ENCODE peak calls at places on chromosomes 1 and 21, in eight cellular contexts. I is left ventricle myocardium inferior, S is tibial nerve, G is PC-3, R is caudate nucleus, U is PC-9, O is tibial artery, N is RWPE1. B is an unnamed sample.

GRCh38 chr1:66330711-66331110 is 203.2 kb upstream of the SGIP1 start:
- DNase-seq in I (no peak), S (no peak), G (peak), R (no peak), U (no peak), O (no peak), N (no peak), B (no peak)

GRCh38 chr1:51567653-51568052 is 48.6 kb upstream of the EPS15 start:
- DNase-seq in I (no peak), S (no peak), G (peak), R (no peak), U (peak), O (peak), N (peak), B (no peak)

GRCh38 chr1:18532390-18533170 is 51.9 kb downstream of the KLHDC7A start:
- DNase-seq in I (no peak), S (no peak), G (no peak), R (no peak), U (no peak), O (no peak), N (no peak), B (no peak)

GRCh38 chr1:187844313-187844712 is 1015.6 kb downstream of the PLA2G4A start:
- DNase-seq in I (no peak), S (no peak), G (peak), R (no peak), U (no peak), O (no peak), N (no peak), B (no peak)

GRCh38 chr1:71068325-71069240 is 12.3 kb downstream of the ZRANB2 start:
- DNase-seq in I (no peak), S (no peak), G (no peak), R (no peak), U (no peak), O (no peak), N (no peak), B (no peak)

GRCh38 chr21:38743772-38744529 is 61.8 kb upstream of the ETS2 start:
- DNase-seq in I (peak), S (no peak), G (no peak), R (no peak), U (no peak), O (no peak), N (no peak), B (no peak)

GRCh38 chr1:162596514-162597170 is 35.1 kb downstream of the UAP1 start:
- DNase-seq in I (no peak), S (no peak), G (no peak), R (no peak), U (no peak), O (no peak), N (no peak), B (no peak)

GRCh38 chr1:204431310-204432184 is 19.9 kb upstream of the PPP1R15B start:
- DNase-seq in I (peak), S (peak), G (peak), R (peak), U (peak), O (peak), N (peak), B (peak)

GRCh38 chr1:18936814-18937481 is 19.5 kb downstream of the IFFO2 start:
- DNase-seq in I (no peak), S (no peak), G (no peak), R (no peak), U (no peak), O (no peak), N (no peak), B (no peak)

GRCh38 chr1:2148691-2149090 is 45.9 kb downstream of the FAAP20 start:
- DNase-seq in I (peak), S (no peak), G (no peak), R (no peak), U (no peak), O (no peak), N (no peak), B (no peak)

GRCh38 chr1:204503122-204503912 is 8.7 kb upstream of the PIK3C2B start:
- DNase-seq in I (no peak), S (no peak), G (peak), R (no peak), U (no peak), O (no peak), N (peak), B (no peak)

GRCh38 chr1:156795374-156795733 is 21.3 kb downstream of the SH2D2A start:
- DNase-seq in I (no peak), S (no peak), G (no peak), R (no peak), U (no peak), O (no peak), N (no peak), B (no peak)

GRCh38 chr1:244010191-244010590 is 40.9 kb upstream of the ZBTB18 start:
- DNase-seq in I (no peak), S (no peak), G (peak), R (no peak), U (peak), O (no peak), N (no peak), B (no peak)

GRCh38 chr21:40685121-40685630 is 161.8 kb downstream of the DSCAM start:
- DNase-seq in I (peak), S (no peak), G (no peak), R (no peak), U (no peak), O (no peak), N (no peak), B (no peak)

GRCh38 chr1:82775402-82776000 is 974.8 kb downstream of the ADGRL2 start:
- DNase-seq in I (no peak), S (no peak), G (peak), R (peak), U (peak), O (no peak), N (peak), B (no peak)

GRCh38 chr1:94806451-94806861 is 13.7 kb upstream of the SLC44A3 start:
- DNase-seq in I (no peak), S (no peak), G (no peak), R (no peak), U (no peak), O (no peak), N (no peak), B (no peak)

GRCh38 chr1:223315660-223316059 is 48.3 kb downstream of the SUSD4 start:
- DNase-seq in I (no peak), S (no peak), G (no peak), R (no peak), U (no peak), O (no peak), N (no peak), B (no peak)

GRCh38 chr1:9349331-9349851 is 56.7 kb downstream of the SPSB1 start:
- DNase-seq in I (no peak), S (no peak), G (no peak), R (no peak), U (no peak), O (no peak), N (no peak), B (no peak)

GRCh38 chr1:161198877-161199431 is at the start of gene ADAMTS4:
- DNase-seq in I (peak), S (no peak), G (no peak), R (peak), U (no peak), O (peak), N (no peak), B (peak)

GRCh38 chr1:201436461-201436860 is 14.9 kb upstream of the TNNI1 start:
- DNase-seq in I (no peak), S (no peak), G (peak), R (no peak), U (no peak), O (no peak), N (no peak), B (no peak)

GRCh38 chr21:26966978-26967913 is at the start of gene ADAMTS5:
- DNase-seq in I (peak), S (no peak), G (peak), R (no peak), U (no peak), O (peak), N (peak), B (peak)

GRCh38 chr1:92832537-92833160 is 809 bp downstream of the RPL5 start:
- DNase-seq in I (no peak), S (no peak), G (no peak), R (no peak), U (no peak), O (no peak), N (no peak), B (no peak)

GRCh38 chr21:29359718-29360117 is 61.0 kb downstream of the BACH1 start:
- DNase-seq in I (no peak), S (no peak), G (peak), R (no peak), U (no peak), O (no peak), N (no peak), B (no peak)

GRCh38 chr1:64545118-64545916 is 75.4 kb downstream of the CACHD1 start:
- DNase-seq in I (no peak), S (no peak), G (no peak), R (no peak), U (no peak), O (no peak), N (no peak), B (no peak)

GRCh38 chr1:182629674-182630073 is 25.5 kb upstream of the RGS16 start:
- DNase-seq in I (no peak), S (no peak), G (no peak), R (no peak), U (no peak), O (no peak), N (no peak), B (no peak)

GRCh38 chr1:80054129-80054528 is 1047.6 kb upstream of the ADGRL4 start:
- DNase-seq in I (no peak), S (no peak), G (peak), R (no peak), U (peak), O (no peak), N (peak), B (peak)

GRCh38 chr1:156487862-156488261 is 12.7 kb downstream of the MEF2D start:
- DNase-seq in I (no peak), S (no peak), G (no peak), R (no peak), U (no peak), O (no peak), N (no peak), B (no peak)

GRCh38 chr1:180501865-180502360 is 464 bp downstream of the ACBD6 start:
- DNase-seq in I (no peak), S (no peak), G (no peak), R (no peak), U (no peak), O (no peak), N (peak), B (no peak)

GRCh38 chr21:27192286-27192685 is 225.4 kb upstream of the ADAMTS5 start:
- DNase-seq in I (no peak), S (no peak), G (no peak), R (no peak), U (no peak), O (no peak), N (no peak), B (no peak)

GRCh38 chr1:2311184-2312032 is 79.9 kb downstream of the MORN1 start:
- DNase-seq in I (peak), S (peak), G (peak), R (no peak), U (peak), O (peak), N (peak), B (peak)

GRCh38 chr1:157086299-157086698 is 13.3 kb downstream of the ETV3L start:
- DNase-seq in I (no peak), S (no peak), G (no peak), R (no peak), U (no peak), O (no peak), N (no peak), B (peak)

GRCh38 chr1:46638921-46639320 is 22.3 kb upstream of the MOB3C start:
- DNase-seq in I (no peak), S (no peak), G (no peak), R (no peak), U (no peak), O (no peak), N (no peak), B (no peak)

GRCh38 chr1:162158624-162159271 is 89.3 kb downstream of the NOS1AP start:
- DNase-seq in I (no peak), S (no peak), G (no peak), R (no peak), U (no peak), O (no peak), N (no peak), B (no peak)

GRCh38 chr1:76281306-76281705 is 206.8 kb downstream of the ST6GALNAC3 start:
- DNase-seq in I (no peak), S (no peak), G (no peak), R (no peak), U (no peak), O (no peak), N (no peak), B (no peak)

GRCh38 chr1:16324456-16324890 is 27.8 kb downstream of the FBXO42 start:
- DNase-seq in I (no peak), S (no peak), G (peak), R (no peak), U (peak), O (peak), N (peak), B (no peak)

GRCh38 chr1:27366411-27367159 is at the start of gene MAP3K6:
- DNase-seq in I (peak), S (peak), G (peak), R (peak), U (peak), O (peak), N (peak), B (peak)

GRCh38 chr1:6923955-6924890 is 139.0 kb downstream of the CAMTA1 start:
- DNase-seq in I (no peak), S (no peak), G (no peak), R (no peak), U (no peak), O (no peak), N (no peak), B (no peak)

GRCh38 chr1:117403597-117403996 is 36.3 kb downstream of the MAN1A2 start:
- DNase-seq in I (no peak), S (no peak), G (no peak), R (no peak), U (no peak), O (no peak), N (no peak), B (no peak)

GRCh38 chr1:70146488-70146887 is 58.9 kb downstream of the LRRC40 start:
- DNase-seq in I (no peak), S (no peak), G (peak), R (no peak), U (no peak), O (no peak), N (peak), B (no peak)

GRCh38 chr1:194366705-194367104 is 1180.3 kb upstream of the B3GALT2 start:
- DNase-seq in I (no peak), S (no peak), G (peak), R (no peak), U (no peak), O (no peak), N (no peak), B (no peak)
- H3K27ac ChIP-seq in I (no peak), S (no peak), G (peak), R (no peak), U (no peak), O (no peak), N (no peak), B (no peak)

DNA sequence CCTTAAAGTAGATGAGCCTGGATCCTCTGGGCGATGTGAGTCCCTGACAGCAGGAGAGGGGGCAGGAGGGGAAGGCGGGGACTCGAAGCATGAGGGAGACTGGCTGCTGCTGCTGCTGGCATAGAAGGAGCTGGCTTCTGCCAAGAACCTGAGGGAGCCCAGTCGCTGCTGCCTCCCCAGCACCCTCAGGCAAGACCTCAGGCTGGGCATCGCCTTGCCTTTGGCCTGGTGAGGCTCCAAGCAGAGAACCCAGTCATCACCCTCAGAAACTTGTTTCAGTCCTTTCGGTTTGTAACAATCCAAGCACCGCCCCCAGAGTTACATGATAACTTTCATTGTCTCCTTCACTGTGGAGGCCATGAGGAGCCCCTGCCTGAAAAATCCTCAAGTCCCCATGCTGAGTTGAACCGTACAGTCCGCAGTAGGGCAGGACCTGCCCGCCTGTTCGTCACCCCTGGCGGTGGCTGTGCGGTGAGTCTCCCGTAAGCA is 38.8 kb downstream of the POFUT2 start:
- DNase-seq in I (no peak), S (no peak), G (no peak), R (no peak), U (peak), O (no peak), N (no peak), B (peak)
- H3K27ac ChIP-seq in I (no peak), S (peak), G (no peak), R (no peak), U (no peak), O (no peak), N (no peak), B (no peak)

GRCh38 chr1:56278052-56278451 is 301.3 kb downstream of the PLPP3 start:
- DNase-seq in I (no peak), S (no peak), G (no peak), R (no peak), U (no peak), O (no peak), N (no peak), B (no peak)
- H3K27ac ChIP-seq in I (no peak), S (no peak), G (no peak), R (no peak), U (no peak), O (no peak), N (no peak), B (no peak)

DNA sequence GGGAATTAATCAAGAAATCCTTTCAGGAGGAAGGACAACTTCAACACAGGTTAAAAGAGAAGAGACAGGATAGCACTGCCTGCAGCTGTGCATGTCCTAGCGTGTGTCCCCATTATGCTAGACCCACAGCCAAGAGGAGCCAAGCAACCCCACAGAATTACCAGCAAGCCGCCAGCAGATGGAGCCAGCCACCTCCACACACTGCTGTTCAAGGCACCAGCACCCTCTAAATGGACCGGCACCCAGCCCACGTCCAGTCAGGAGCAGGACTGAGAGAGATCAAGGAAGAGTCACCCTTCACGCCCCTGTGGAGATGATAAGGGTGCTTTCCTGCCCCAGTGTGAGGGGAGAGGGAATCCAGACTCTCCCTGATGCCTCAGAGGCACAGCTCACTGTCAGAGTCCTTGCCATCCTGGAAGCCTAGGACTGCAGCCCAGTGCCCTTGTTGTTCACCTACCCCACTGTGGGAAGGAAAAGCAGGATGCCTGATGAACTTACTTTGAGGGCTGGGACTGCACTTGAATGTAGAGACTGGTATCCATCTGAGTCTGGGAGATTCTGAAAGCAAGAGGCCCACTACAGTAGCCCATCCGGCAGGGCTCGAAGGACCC is 37.1 kb upstream of the CTTNBP2NL start:
- DNase-seq in I (peak), S (peak), G (peak), R (peak), U (peak), O (peak), N (peak), B (peak)
- H3K27ac ChIP-seq in I (peak), S (peak), G (no peak), R (peak), U (no peak), O (peak), N (no peak), B (peak)

GRCh38 chr1:207021876-207022596 is 10.5 kb downstream of the C1orf116 start:
- DNase-seq in I (no peak), S (no peak), G (peak), R (no peak), U (no peak), O (no peak), N (no peak), B (no peak)
- H3K27ac ChIP-seq in I (peak), S (no peak), G (peak), R (no peak), U (peak), O (no peak), N (peak), B (no peak)

GRCh38 chr1:17441265-17441992 is 2.0 kb upstream of the RCC2 start:
- DNase-seq in I (no peak), S (no peak), G (peak), R (peak), U (peak), O (no peak), N (peak), B (no peak)

GRCh38 chr1:17442841-17443240 is 3.4 kb upstream of the RCC2 start:
- DNase-seq in I (no peak), S (no peak), G (no peak), R (no peak), U (no peak), O (no peak), N (no peak), B (no peak)

GRCh38 chr1:17440074-17440826 is 773 bp upstream of the RCC2 start:
- DNase-seq in I (no peak), S (no peak), G (no peak), R (no peak), U (peak), O (no peak), N (no peak), B (no peak)

GRCh38 chr1:17440827-17441168 is 1.3 kb upstream of the RCC2 start:
- DNase-seq in I (no peak), S (no peak), G (peak), R (no peak), U (no peak), O (no peak), N (no peak), B (no peak)

DNA sequence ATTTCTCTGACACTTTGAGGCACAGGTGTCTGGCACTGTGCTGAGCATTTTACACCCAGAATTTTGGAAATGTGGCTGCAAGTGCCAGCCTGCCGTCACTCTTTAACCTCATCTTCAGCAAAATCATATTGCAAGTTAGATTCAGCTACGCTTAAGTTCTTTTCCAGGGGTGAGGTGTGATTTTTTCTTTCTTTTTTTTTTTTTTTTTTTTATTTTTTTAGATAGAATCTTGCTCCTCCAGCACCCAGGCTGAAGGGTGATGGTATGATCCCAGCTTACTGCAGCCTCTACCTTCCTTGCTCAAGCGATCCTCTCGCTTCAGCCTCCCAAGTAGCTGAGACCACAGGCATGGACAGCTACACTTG is 2.5 kb upstream of the RCC2 start:
- DNase-seq in I (no peak), S (no peak), G (no peak), R (no peak), U (no peak), O (no peak), N (no peak), B (no peak)
- H3K27ac ChIP-seq in I (no peak), S (no peak), G (peak), R (no peak), U (peak), O (no peak), N (peak), B (no peak)

GRCh38 chr1:36034692-36035091 is 49.2 kb upstream of the TEKT2 start:
- DNase-seq in I (no peak), S (no peak), G (peak), R (no peak), U (peak), O (no peak), N (peak), B (no peak)
- H3K27ac ChIP-seq in I (no peak), S (no peak), G (peak), R (peak), U (peak), O (no peak), N (no peak), B (no peak)